ENCODE peak calls at places on chromosomes 11 and 22, in ten cellular contexts. G is A549, B is MM.1S, F is tibial artery, X is lower leg skin, P is fibroblast of pulmonary artery, E is AG04450, R is RWPE2, D is endothelial cell, H is left ventricle myocardium inferior. V is an unnamed sample.

GRCh38 chr11:7514099-7514725 is 413 bp downstream of the PPFIBP2 start:
- DNase-seq in H (peak), B (peak), D (peak), F (peak), G (peak), P (no peak), R (no peak), X (peak), E (no peak), V (no peak)

GRCh38 chr11:116794851-116795250 is 3.2 kb upstream of the APOA5 start:
- DNase-seq in P (no peak), F (no peak), X (peak), H (no peak), G (no peak), D (no peak), B (no peak), E (no peak), R (no peak), V (no peak)

GRCh38 chr11:111365722-111366559 is 13.1 kb downstream of the POU2AF1 start:
- DNase-seq in E (no peak), P (no peak), X (no peak), F (no peak), B (no peak), H (no peak), G (no peak), D (no peak), R (no peak), V (no peak)

GRCh38 chr11:17692006-17692405 is 27.4 kb upstream of the MYOD1 start:
- DNase-seq in X (no peak), B (no peak), P (no peak), E (no peak), G (no peak), H (no peak), D (no peak), R (no peak), F (no peak), V (no peak)

GRCh38 chr22:43636086-43636485 is 176.0 kb downstream of the EFCAB6 start:
- DNase-seq in E (no peak), D (no peak), G (no peak), H (no peak), R (no peak), F (no peak), X (peak), P (no peak), B (no peak), V (no peak)

GRCh38 chr11:126431401-126432064 is 76.0 kb downstream of the ST3GAL4 start:
- DNase-seq in X (peak), P (peak), E (no peak), B (no peak), G (peak), R (no peak), F (peak), H (peak), D (no peak), V (no peak)

GRCh38 chr11:2924821-2925675 is 4.2 kb downstream of the PHLDA2 start:
- DNase-seq in E (no peak), H (no peak), B (no peak), G (no peak), F (no peak), D (no peak), R (no peak), X (no peak), P (no peak), V (no peak)

GRCh38 chr11:61919113-61919840 is 1.9 kb upstream of the RAB3IL1 start:
- DNase-seq in P (no peak), R (no peak), X (peak), H (no peak), E (no peak), D (no peak), G (no peak), B (no peak), F (no peak), V (no peak)

GRCh38 chr22:31897842-31898241 is 46.5 kb upstream of the YWHAH start:
- DNase-seq in R (no peak), X (no peak), G (no peak), P (peak), D (no peak), F (no peak), H (no peak), B (no peak), E (no peak), V (no peak)

GRCh38 chr11:2668876-2669275 is 30.9 kb downstream of the KCNQ1OT1 start:
- DNase-seq in B (no peak), G (no peak), R (no peak), P (no peak), E (no peak), D (no peak), F (peak), H (no peak), X (no peak), V (no peak)

GRCh38 chr11:36540998-36541397 is 26.8 kb upstream of the RAG1 start:
- DNase-seq in B (peak), H (peak), E (no peak), P (peak), R (no peak), X (no peak), G (no peak), D (peak), F (no peak), V (peak)

GRCh38 chr11:80109031-80109430 is 668.2 kb upstream of the TENM4 start:
- DNase-seq in F (no peak), R (no peak), D (no peak), G (no peak), H (no peak), E (no peak), B (no peak), P (no peak), X (no peak), V (no peak)

GRCh38 chr11:75919525-75919924 is 104.5 kb downstream of the UVRAG start:
- DNase-seq in B (no peak), P (peak), F (no peak), H (no peak), G (no peak), X (no peak), R (no peak), E (no peak), D (no peak), V (no peak)

GRCh38 chr11:85582111-85582510 is 45.0 kb downstream of the DLG2 start:
- DNase-seq in G (no peak), D (no peak), F (no peak), P (no peak), R (no peak), X (no peak), H (no peak), E (no peak), B (no peak), V (no peak)

GRCh38 chr11:98100689-98101088 is 920.1 kb upstream of the CNTN5 start:
- DNase-seq in X (no peak), R (no peak), G (no peak), E (no peak), F (no peak), B (no peak), D (no peak), H (no peak), P (no peak), V (no peak)

GRCh38 chr11:116813170-116813569 is 9.9 kb downstream of the APOA4 start:
- DNase-seq in E (no peak), F (no peak), X (no peak), B (no peak), H (no peak), G (no peak), R (no peak), P (no peak), D (no peak), V (no peak)

GRCh38 chr11:64208086-64208795 is 1.7 kb downstream of the FERMT3 start:
- DNase-seq in H (no peak), R (no peak), P (no peak), G (no peak), F (no peak), E (no peak), D (no peak), B (no peak), X (no peak), V (no peak)

GRCh38 chr11:20022363-20023081 is 137.8 kb downstream of the DBX1 start:
- DNase-seq in H (no peak), D (peak), R (no peak), F (no peak), G (peak), B (no peak), P (peak), E (no peak), X (no peak), V (no peak)

GRCh38 chr11:117597083-117597482 is 199.9 kb downstream of the DSCAML1 start:
- DNase-seq in G (peak), X (no peak), P (peak), R (no peak), D (peak), B (peak), F (no peak), H (peak), E (no peak), V (peak)

GRCh38 chr22:35369996-35370395 is 10.9 kb upstream of the HMOX1 start:
- DNase-seq in H (no peak), G (no peak), X (no peak), D (no peak), R (no peak), E (no peak), P (no peak), F (no peak), B (no peak), V (no peak)

GRCh38 chr22:25159028-25159427 is 40.6 kb upstream of the CRYBB3 start:
- DNase-seq in X (no peak), R (no peak), B (no peak), F (no peak), P (no peak), D (no peak), G (no peak), H (no peak), E (no peak), V (no peak)

GRCh38 chr22:48361099-48361639 is 1466.5 kb downstream of the BRD1 start:
- DNase-seq in H (no peak), X (no peak), P (no peak), D (no peak), F (no peak), R (no peak), G (no peak), B (no peak), E (no peak), V (no peak)

GRCh38 chr11:60743058-60743457 is 13.6 kb upstream of the MS4A15 start:
- DNase-seq in E (no peak), P (no peak), H (no peak), F (no peak), R (no peak), D (no peak), X (no peak), G (no peak), B (no peak), V (no peak)

GRCh38 chr11:1565173-1565903 is 6.7 kb downstream of the DUSP8 start:
- DNase-seq in F (no peak), D (peak), R (no peak), G (no peak), P (no peak), E (no peak), X (no peak), H (no peak), B (no peak), V (no peak)

GRCh38 chr11:25484225-25484624 is 847.7 kb upstream of the ANO3 start:
- DNase-seq in F (no peak), H (no peak), B (no peak), X (no peak), E (no peak), G (no peak), D (no peak), P (no peak), R (no peak), V (no peak)

GRCh38 chr11:7306900-7307299 is 55.2 kb downstream of the SYT9 start:
- DNase-seq in H (no peak), P (no peak), G (no peak), R (no peak), D (no peak), F (no peak), E (no peak), X (no peak), B (no peak), V (no peak)

GRCh38 chr22:31436132-31436531 is 36.7 kb downstream of the DRG1 start:
- DNase-seq in F (no peak), R (no peak), G (no peak), B (no peak), X (no peak), E (no peak), P (no peak), D (no peak), H (no peak), V (no peak)

GRCh38 chr11:118139578-118139977 is 13.0 kb downstream of the SCN4B start:
- DNase-seq in D (no peak), P (no peak), H (no peak), E (no peak), F (no peak), X (no peak), B (no peak), R (no peak), G (no peak), V (no peak)

GRCh38 chr11:118239509-118239908 is 12.7 kb downstream of the MPZL3 start:
- DNase-seq in E (no peak), X (no peak), P (no peak), R (no peak), F (no peak), D (no peak), H (no peak), G (no peak), B (no peak), V (no peak)

GRCh38 chr11:9594267-9595046 is 21.0 kb downstream of the WEE1 start:
- DNase-seq in D (no peak), R (no peak), B (no peak), P (no peak), X (no peak), E (no peak), G (no peak), H (no peak), F (no peak), V (peak)

GRCh38 chr11:123487157-123487744 is 57.2 kb downstream of the GRAMD1B start:
- DNase-seq in H (no peak), E (no peak), X (no peak), P (no peak), R (no peak), B (no peak), D (no peak), F (no peak), G (no peak), V (no peak)

GRCh38 chr11:102806296-102806695 is 8.3 kb upstream of the MMP1 start:
- DNase-seq in X (no peak), E (peak), G (no peak), H (no peak), D (no peak), B (no peak), P (peak), F (no peak), R (no peak), V (no peak)

GRCh38 chr11:4044971-4045646 is 49.5 kb upstream of the RRM1 start:
- DNase-seq in R (no peak), F (no peak), G (no peak), X (no peak), D (no peak), E (no peak), P (no peak), B (no peak), H (no peak), V (no peak)

GRCh38 chr11:120343429-120343828 is 7.2 kb downstream of the ARHGEF12 start:
- DNase-seq in B (peak), G (no peak), P (no peak), R (no peak), E (no peak), F (peak), X (no peak), H (no peak), D (no peak), V (peak)

GRCh38 chr22:41447435-41448188 is 1.0 kb upstream of the TOB2 start:
- DNase-seq in H (peak), R (peak), G (no peak), P (peak), X (peak), F (peak), D (peak), B (peak), E (no peak), V (peak)

GRCh38 chr22:37210041-37210803 is 2.1 kb downstream of the SSTR3 start:
- DNase-seq in F (no peak), X (no peak), E (no peak), H (no peak), G (no peak), B (no peak), D (no peak), P (no peak), R (peak), V (no peak)

GRCh38 chr11:112178428-112178827 is 3.1 kb downstream of the BCO2 start:
- DNase-seq in E (no peak), X (no peak), P (no peak), D (no peak), R (no peak), G (no peak), H (no peak), F (no peak), B (no peak), V (no peak)

GRCh38 chr22:48863965-48864538 is 963.6 kb downstream of the BRD1 start:
- DNase-seq in B (no peak), H (no peak), F (no peak), E (no peak), D (no peak), P (no peak), X (no peak), G (no peak), R (peak), V (no peak)

GRCh38 chr11:11155962-11156815 is 196.9 kb downstream of the CSNK2A3 start:
- DNase-seq in F (no peak), X (no peak), E (no peak), R (no peak), P (no peak), H (no peak), D (peak), B (no peak), G (peak), V (peak)

DNA sequence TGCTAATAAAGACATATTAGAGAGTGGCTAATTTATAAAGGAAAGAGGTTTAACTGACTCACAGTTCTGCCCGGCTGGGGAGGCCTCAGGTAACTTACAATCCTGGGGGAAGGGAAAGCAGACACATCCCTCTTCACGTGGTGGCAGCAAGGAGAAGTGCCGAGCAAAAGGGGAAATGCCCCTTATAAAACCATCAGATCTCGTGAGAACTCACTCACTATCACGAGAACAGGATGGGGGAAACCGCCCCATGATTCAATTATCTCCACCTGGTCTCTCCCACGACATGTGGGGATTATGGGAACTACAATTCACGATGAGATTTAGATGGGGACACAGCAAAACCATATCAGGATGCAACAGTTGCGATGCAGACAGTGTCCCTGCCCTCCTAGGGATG is 255.4 kb downstream of the MN1 start:
- DNase-seq in X (no peak), G (no peak), D (no peak), F (no peak), R (no peak), B (no peak), E (no peak), P (no peak), H (no peak), V (no peak)
- TF ChIP-seq CTCF in X (no peak), G (no peak), D (no peak), F (no peak), R (no peak), B (no peak), E (no peak), P (no peak), H (no peak), V (no peak)

DNA sequence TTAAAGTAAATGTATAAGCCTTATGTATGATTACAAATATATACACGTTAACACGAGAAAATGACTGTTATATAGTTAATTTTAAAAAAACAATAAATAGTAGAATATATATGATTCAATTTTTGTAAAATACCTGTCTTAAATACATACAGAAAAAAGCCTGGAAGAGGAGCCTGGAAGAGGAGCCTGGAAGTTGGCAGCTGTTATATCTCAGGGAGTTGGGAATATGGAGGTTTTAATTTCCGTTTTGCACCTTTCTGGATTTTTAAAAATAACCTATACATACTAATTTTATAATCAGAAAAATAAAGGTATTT is 111.6 kb downstream of the WT1 start:
- DNase-seq in E (no peak), H (no peak), P (no peak), D (no peak), R (no peak), F (no peak), B (no peak), G (no peak), X (no peak), V (no peak)
- TF ChIP-seq CTCF in E (no peak), H (no peak), P (no peak), D (peak), R (peak), F (no peak), B (no peak), G (no peak), X (no peak), V (no peak)

GRCh38 chr11:73907191-73907590 is 30.4 kb downstream of the PAAF1 start:
- DNase-seq in H (no peak), B (no peak), F (no peak), E (no peak), P (peak), X (no peak), G (peak), R (no peak), D (no peak), V (no peak)
- TF ChIP-seq CTCF in H (peak), B (no peak), F (no peak), E (peak), P (peak), X (no peak), G (peak), R (peak), D (no peak), V (no peak)

GRCh38 chr11:128603752-128604472 is 16.6 kb upstream of the ETS1 start:
- DNase-seq in F (no peak), G (no peak), X (no peak), B (peak), H (no peak), R (no peak), P (peak), E (no peak), D (no peak), V (no peak)
- TF ChIP-seq CTCF in F (no peak), G (no peak), X (no peak), B (peak), H (peak), R (no peak), P (no peak), E (no peak), D (no peak), V (peak)

GRCh38 chr22:20116951-20117645 is at the start of gene TRMT2A:
- DNase-seq in R (peak), F (peak), D (peak), P (peak), B (peak), E (peak), X (peak), H (peak), G (peak), V (peak)
- TF ChIP-seq CTCF in R (peak), F (no peak), D (no peak), P (no peak), B (peak), E (no peak), X (no peak), H (peak), G (no peak), V (no peak)

GRCh38 chr22:45731798-45732495 is 60.3 kb downstream of the ATXN10 start:
- DNase-seq in G (peak), B (no peak), F (no peak), R (no peak), H (no peak), P (peak), D (no peak), X (no peak), E (no peak), V (no peak)
- TF ChIP-seq CTCF in G (peak), B (peak), F (no peak), R (peak), H (peak), P (peak), D (no peak), X (no peak), E (peak), V (no peak)

GRCh38 chr22:27991586-27992293 is 72.7 kb upstream of the PITPNB start:
- DNase-seq in E (no peak), B (no peak), D (no peak), F (peak), R (no peak), P (no peak), X (peak), H (no peak), G (no peak), V (no peak)
- TF ChIP-seq CTCF in E (no peak), B (no peak), D (no peak), F (no peak), R (no peak), P (no peak), X (no peak), H (no peak), G (no peak), V (no peak)

GRCh38 chr11:47642099-47642855 is at the start of gene MTCH2:
- DNase-seq in H (peak), P (peak), D (peak), E (peak), G (peak), X (peak), F (peak), R (peak), B (peak), V (peak)
- TF ChIP-seq CTCF in H (peak), P (no peak), D (no peak), E (peak), G (peak), X (no peak), F (peak), R (peak), B (peak), V (no peak)

GRCh38 chr11:12540913-12541587 is 133.2 kb upstream of the TEAD1 start:
- DNase-seq in D (no peak), F (no peak), P (peak), B (no peak), R (no peak), H (no peak), E (peak), G (peak), X (peak), V (no peak)
- TF ChIP-seq CTCF in D (no peak), F (no peak), P (peak), B (no peak), R (peak), H (peak), E (peak), G (no peak), X (no peak), V (no peak)